ENCODE peak calls at places on chromosomes 12 and 14, in eight cellular contexts. C is WERI-Rb-1, O is mesothelial cell of epicardium, B is choroid plexus epithelial cell, N is transverse colon, Q is left ventricle myocardium inferior, L is WTC11, A is Panc1. T is an unnamed sample.

GRCh38 chr12:105221588-105222325 is 14.2 kb downstream of the APPL2 start:
- DNase-seq in C (no peak), O (no peak), B (no peak), N (no peak), Q (no peak), L (no peak), A (no peak), T (no peak)

GRCh38 chr14:55979096-55979495 is 139.1 kb upstream of the PELI2 start:
- DNase-seq in C (no peak), O (no peak), B (no peak), N (no peak), Q (no peak), L (no peak), A (no peak), T (no peak)

GRCh38 chr12:29609431-29610215 is 112.1 kb upstream of the OVCH1 start:
- DNase-seq in C (no peak), O (no peak), B (no peak), N (no peak), Q (no peak), L (no peak), A (no peak), T (no peak)

GRCh38 chr12:130115646-130116045 is 46.6 kb upstream of the FZD10 start:
- DNase-seq in C (no peak), O (no peak), B (no peak), N (no peak), Q (no peak), L (no peak), A (no peak), T (no peak)

GRCh38 chr12:124055066-124055465 is 82.1 kb downstream of the ZNF664 start:
- DNase-seq in C (no peak), O (no peak), B (no peak), N (no peak), Q (no peak), L (no peak), A (no peak), T (no peak)

GRCh38 chr14:100329233-100330006 is 6.3 kb downstream of the SLC25A47 start:
- DNase-seq in C (no peak), O (no peak), B (no peak), N (no peak), Q (no peak), L (no peak), A (no peak), T (no peak)

GRCh38 chr14:78022059-78022458 is 148.1 kb upstream of the NRXN3 start:
- DNase-seq in C (peak), O (no peak), B (peak), N (peak), Q (peak), L (peak), A (peak), T (no peak)

GRCh38 chr12:80241576-80242273 is 142.4 kb downstream of the OTOGL start:
- DNase-seq in C (no peak), O (no peak), B (peak), N (no peak), Q (no peak), L (no peak), A (no peak), T (no peak)

GRCh38 chr14:79404874-79405273 is 806.4 kb downstream of the DIO2 start:
- DNase-seq in C (no peak), O (no peak), B (peak), N (no peak), Q (no peak), L (no peak), A (no peak), T (no peak)

GRCh38 chr14:91417134-91417982 is at the start of gene CCDC88C:
- DNase-seq in C (peak), O (no peak), B (no peak), N (peak), Q (peak), L (peak), A (no peak), T (no peak)

GRCh38 chr12:25089738-25090137 is 105.2 kb downstream of the DNAI7 start:
- DNase-seq in C (no peak), O (no peak), B (no peak), N (no peak), Q (no peak), L (no peak), A (no peak), T (no peak)

GRCh38 chr14:46574976-46575375 is 76.6 kb downstream of the RPL10L start:
- DNase-seq in C (no peak), O (no peak), B (no peak), N (no peak), Q (no peak), L (no peak), A (no peak), T (no peak)

GRCh38 chr12:131378861-131379665 is 331.8 kb upstream of the SFSWAP start:
- DNase-seq in C (no peak), O (no peak), B (no peak), N (no peak), Q (no peak), L (no peak), A (no peak), T (no peak)

GRCh38 chr12:109879332-109880048 is 851 bp downstream of the GLTP start:
- DNase-seq in C (no peak), O (no peak), B (peak), N (no peak), Q (no peak), L (no peak), A (no peak), T (no peak)

GRCh38 chr12:1841606-1842182 is 21.3 kb downstream of the LRTM2 start:
- DNase-seq in C (no peak), O (no peak), B (no peak), N (no peak), Q (no peak), L (no peak), A (no peak), T (no peak)

GRCh38 chr12:47832263-47832933 is 12.7 kb upstream of the HDAC7 start:
- DNase-seq in C (no peak), O (no peak), B (no peak), N (no peak), Q (no peak), L (no peak), A (no peak), T (no peak)

GRCh38 chr12:101777476-101777875 is 38.2 kb upstream of the SYCP3 start:
- DNase-seq in C (no peak), O (no peak), B (no peak), N (no peak), Q (no peak), L (no peak), A (no peak), T (no peak)

GRCh38 chr12:89160716-89161123 is 191.6 kb downstream of the DUSP6 start:
- DNase-seq in C (no peak), O (no peak), B (peak), N (peak), Q (peak), L (no peak), A (no peak), T (peak)

GRCh38 chr12:64273527-64274403 is 51.7 kb upstream of the KICS2 start:
- DNase-seq in C (peak), O (no peak), B (peak), N (peak), Q (no peak), L (peak), A (no peak), T (no peak)

DNA sequence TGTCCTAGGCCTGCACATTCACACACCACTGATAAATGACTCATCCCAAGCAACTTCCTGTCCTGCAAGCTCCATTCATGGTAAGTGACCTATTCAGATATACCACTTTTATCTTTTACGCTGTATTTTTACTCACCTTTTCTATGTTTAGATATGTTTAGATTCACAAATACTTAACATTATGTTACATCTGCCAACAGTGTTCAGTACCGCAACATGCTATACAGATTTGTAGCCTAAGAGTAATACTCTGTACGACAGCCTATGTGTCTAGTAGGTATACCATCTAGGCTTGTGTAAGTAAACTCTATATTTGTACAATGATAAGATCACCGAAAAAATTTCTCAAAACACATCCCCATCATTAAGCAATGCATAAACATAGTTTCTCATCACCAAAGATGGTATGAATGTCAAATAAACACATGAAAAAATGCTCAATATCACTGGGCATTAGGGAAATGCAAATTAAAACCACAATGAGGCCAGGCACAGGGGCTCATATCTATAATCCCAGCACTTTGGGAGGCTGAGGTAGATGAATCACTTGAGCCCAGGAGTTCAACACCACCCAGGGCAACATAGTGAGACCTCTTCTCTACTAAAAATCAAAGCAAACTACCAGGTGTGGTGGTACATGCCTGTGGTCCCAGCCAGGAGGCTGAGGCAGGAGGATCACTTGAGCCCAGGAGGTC is 20.7 kb downstream of the ATXN2 start:
- DNase-seq in C (no peak), O (no peak), B (peak), N (no peak), Q (no peak), L (no peak), A (peak), T (no peak)
- TF ChIP-seq CTCF in C (no peak), O (no peak), B (no peak), N (no peak), Q (no peak), L (no peak), A (no peak), T (no peak)

GRCh38 chr12:45122776-45123380 is 72.0 kb upstream of the DBX2 start:
- DNase-seq in C (peak), O (no peak), B (peak), N (no peak), Q (no peak), L (peak), A (peak), T (no peak)
- TF ChIP-seq CTCF in C (peak), O (no peak), B (peak), N (no peak), Q (peak), L (no peak), A (peak), T (peak)

GRCh38 chr14:104624939-104625338 is 20.4 kb upstream of the TMEM179 start:
- DNase-seq in C (no peak), O (no peak), B (no peak), N (no peak), Q (no peak), L (no peak), A (no peak), T (no peak)
- TF ChIP-seq CTCF in C (no peak), O (no peak), B (no peak), N (no peak), Q (no peak), L (no peak), A (no peak), T (no peak)

DNA sequence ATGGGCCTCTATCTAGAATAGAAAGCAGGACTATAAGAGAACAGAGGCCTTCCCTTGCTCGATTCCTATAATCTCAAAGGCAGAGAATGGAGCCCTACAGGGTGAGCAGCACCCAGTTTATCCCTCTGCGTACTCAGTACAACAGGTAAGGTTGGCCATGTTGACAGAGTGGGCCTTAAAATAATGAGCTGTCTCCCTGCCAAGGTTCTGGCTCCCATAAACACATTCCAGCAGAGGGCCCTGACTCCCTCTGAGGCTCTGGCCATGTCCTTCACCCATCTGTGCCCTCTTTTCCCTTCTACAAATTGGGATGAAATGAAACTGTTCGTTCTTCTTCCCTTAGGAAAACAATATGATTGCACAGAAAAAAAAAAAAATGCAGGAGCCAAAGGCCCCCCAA is 16.9 kb upstream of the PNMA1 start:
- DNase-seq in C (no peak), O (no peak), B (no peak), N (no peak), Q (no peak), L (no peak), A (no peak), T (no peak)
- TF ChIP-seq CTCF in C (peak), O (no peak), B (peak), N (no peak), Q (peak), L (no peak), A (no peak), T (no peak)

DNA sequence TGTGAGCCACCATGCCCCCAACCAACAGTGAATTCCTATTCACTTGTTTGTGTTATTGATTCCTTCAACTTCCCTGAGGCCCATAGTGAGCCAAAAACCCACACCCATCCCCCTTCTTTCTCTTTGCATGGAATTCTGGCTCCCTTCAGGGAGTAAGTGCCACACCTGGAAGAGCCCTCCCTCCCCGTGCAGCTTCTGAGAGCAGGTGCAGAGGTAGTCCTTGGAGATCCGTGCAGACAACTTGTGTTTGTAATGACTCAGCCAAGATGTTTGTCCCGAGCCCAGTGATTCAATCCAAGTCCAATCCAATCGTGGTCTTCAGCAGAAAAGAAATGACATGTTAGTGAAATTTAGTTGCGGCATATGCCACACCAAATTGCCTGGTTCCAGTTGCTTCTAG is 27.4 kb downstream of the GPRC5A start:
- DNase-seq in C (no peak), O (no peak), B (no peak), N (no peak), Q (no peak), L (no peak), A (no peak), T (no peak)
- TF ChIP-seq CTCF in C (no peak), O (no peak), B (no peak), N (no peak), Q (no peak), L (no peak), A (no peak), T (no peak)

GRCh38 chr14:93480867-93481266 is 50.1 kb downstream of the UNC79 start:
- DNase-seq in C (no peak), O (no peak), B (no peak), N (no peak), Q (no peak), L (no peak), A (no peak), T (no peak)
- TF ChIP-seq CTCF in C (no peak), O (no peak), B (no peak), N (no peak), Q (no peak), L (no peak), A (no peak), T (no peak)

DNA sequence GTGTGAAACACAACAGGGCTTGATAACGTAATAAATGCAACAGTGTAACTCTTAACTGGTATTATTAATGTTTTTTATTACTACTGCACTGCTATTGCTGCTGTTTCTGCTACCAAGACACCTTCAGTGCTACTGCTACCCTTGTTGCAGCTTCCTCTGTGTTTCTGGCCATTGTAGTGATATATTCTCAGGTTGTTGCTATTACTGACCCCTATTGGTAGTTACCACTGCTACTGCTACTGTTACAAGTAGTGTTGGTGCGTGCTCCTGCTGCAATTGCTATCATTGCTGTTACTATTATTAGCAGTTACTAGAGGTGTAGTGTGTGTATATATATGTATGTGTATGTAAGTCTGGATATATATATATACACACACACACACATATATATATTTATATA is 87.2 kb upstream of the PTPRB start:
- DNase-seq in C (no peak), O (no peak), B (peak), N (no peak), Q (no peak), L (no peak), A (no peak), T (no peak)
- TF ChIP-seq CTCF in C (peak), O (no peak), B (peak), N (no peak), Q (peak), L (no peak), A (peak), T (no peak)

GRCh38 chr14:106691601-106692291 is 1165.4 kb downstream of the TMEM121 start:
- DNase-seq in C (peak), O (no peak), B (no peak), N (peak), Q (peak), L (peak), A (peak), T (no peak)

GRCh38 chr14:106690333-106690891 is 1164.0 kb downstream of the TMEM121 start:
- DNase-seq in C (no peak), O (no peak), B (no peak), N (no peak), Q (no peak), L (no peak), A (no peak), T (no peak)

GRCh38 chr14:106694638-106695393 is 1168.4 kb downstream of the TMEM121 start:
- DNase-seq in C (peak), O (no peak), B (no peak), N (peak), Q (peak), L (no peak), A (no peak), T (no peak)
- TF ChIP-seq CTCF in C (peak), O (no peak), B (no peak), N (no peak), Q (no peak), L (no peak), A (peak), T (no peak)

GRCh38 chr12:19031032-19031431 is 98.5 kb upstream of the PLEKHA5 start:
- DNase-seq in C (no peak), O (no peak), B (peak), N (no peak), Q (no peak), L (no peak), A (peak), T (peak)

GRCh38 chr12:19030603-19031002 is 98.9 kb upstream of the PLEKHA5 start:
- DNase-seq in C (no peak), O (no peak), B (no peak), N (no peak), Q (no peak), L (no peak), A (no peak), T (no peak)

GRCh38 chr12:19034937-19035336 is 94.6 kb upstream of the PLEKHA5 start:
- DNase-seq in C (no peak), O (no peak), B (no peak), N (no peak), Q (no peak), L (no peak), A (no peak), T (no peak)

GRCh38 chr12:19033244-19033643 is 96.3 kb upstream of the PLEKHA5 start:
- DNase-seq in C (no peak), O (no peak), B (no peak), N (no peak), Q (no peak), L (no peak), A (no peak), T (no peak)

GRCh38 chr12:19032826-19033225 is 96.7 kb upstream of the PLEKHA5 start:
- DNase-seq in C (no peak), O (no peak), B (no peak), N (no peak), Q (no peak), L (no peak), A (no peak), T (no peak)
- TF ChIP-seq CTCF in C (no peak), O (no peak), B (no peak), N (no peak), Q (no peak), L (no peak), A (no peak), T (no peak)

GRCh38 chr12:76874491-76875190 is 4.2 kb downstream of the CSRP2 start:
- DNase-seq in C (no peak), O (no peak), B (no peak), N (no peak), Q (no peak), L (peak), A (no peak), T (no peak)
- TF ChIP-seq CTCF in C (no peak), O (no peak), B (no peak), N (no peak), Q (no peak), L (no peak), A (no peak), T (no peak)

T was measured in AG09319.